ENCODE peak calls at places on chromosome 17, in five cellular contexts. K is breast epithelium, Y is AG08395, I is stomach, F is mesenchymal stem cell. T is an unnamed sample.

GRCh38 chr17:64603987-64604386 is 58.1 kb downstream of the SMURF2 start:
- DNase-seq in K (no peak), Y (no peak), F (no peak), I (no peak), T (no peak)

GRCh38 chr17:1947229-1947742 is 77.8 kb downstream of the RTN4RL1 start:
- DNase-seq in F (no peak), K (no peak), I (peak), Y (no peak), T (no peak)

GRCh38 chr17:79531191-79531590 is 79.7 kb downstream of the RBFOX3 start:
- DNase-seq in I (no peak), Y (no peak), K (no peak), F (no peak), T (no peak)

GRCh38 chr17:69175812-69176517 is 34.3 kb upstream of the ABCA6 start:
- DNase-seq in K (no peak), Y (peak), F (peak), I (no peak), T (no peak)

GRCh38 chr17:19769946-19770652 is 22.0 kb upstream of the ALDH3A1 start:
- DNase-seq in Y (peak), K (no peak), F (peak), I (no peak), T (no peak)

GRCh38 chr17:70332356-70332755 is 163.0 kb downstream of the KCNJ2 start:
- DNase-seq in K (no peak), Y (no peak), I (no peak), F (no peak), T (no peak)

GRCh38 chr17:77462101-77462500 is 321.3 kb downstream of the SEC14L1 start:
- DNase-seq in F (no peak), K (no peak), Y (no peak), I (no peak), T (no peak)

GRCh38 chr17:45640141-45640850 is 143.8 kb upstream of the CRHR1 start:
- DNase-seq in Y (peak), F (peak), K (peak), I (peak), T (peak)

GRCh38 chr17:13544755-13545154 is 57.0 kb downstream of the HS3ST3A1 start:
- DNase-seq in F (no peak), K (no peak), Y (no peak), I (no peak), T (no peak)

GRCh38 chr17:29731589-29731929 is 108.8 kb upstream of the CORO6 start:
- DNase-seq in F (no peak), K (no peak), I (no peak), Y (no peak), T (no peak)